ENCODE peak calls at places on chromosomes 3 and 15, in ten cellular contexts. F, W, H, G, I, J, K, B, C and S are unnamed samples.

GRCh38 chr15:73368301-73369072 is at the start of gene HCN4:
- DNase-seq in F (no peak), W (peak), H (no peak), G (no peak), I (no peak), J (no peak), K (no peak), B (no peak), C (peak), S (no peak)

GRCh38 chr3:155312781-155313180 is 19.3 kb upstream of the STRIT1 start:
- DNase-seq in F (no peak), W (no peak), H (no peak), G (no peak), I (no peak), J (no peak), K (no peak), B (no peak), C (no peak), S (no peak)

GRCh38 chr3:14397940-14398800 is 4.2 kb upstream of the SLC6A6 start:
- DNase-seq in F (no peak), W (no peak), H (no peak), G (no peak), I (no peak), J (no peak), K (no peak), B (no peak), C (no peak), S (no peak)

GRCh38 chr15:66072616-66073361 is 180.8 kb downstream of the MEGF11 start:
- DNase-seq in F (no peak), W (no peak), H (no peak), G (no peak), I (peak), J (no peak), K (no peak), B (no peak), C (no peak), S (peak)

GRCh38 chr15:22903961-22904534 is 65.6 kb downstream of the NIPA2 start:
- DNase-seq in F (no peak), W (no peak), H (no peak), G (no peak), I (no peak), J (no peak), K (no peak), B (no peak), C (peak), S (no peak)

GRCh38 chr15:77518458-77518857 is 97.8 kb downstream of the HMG20A start:
- DNase-seq in F (no peak), W (no peak), H (no peak), G (no peak), I (no peak), J (no peak), K (no peak), B (no peak), C (no peak), S (no peak)

GRCh38 chr15:33195283-33195682 is 769 bp upstream of the FMN1 start:
- DNase-seq in F (no peak), W (no peak), H (no peak), G (no peak), I (no peak), J (no peak), K (no peak), B (no peak), C (no peak), S (no peak)

GRCh38 chr3:119669906-119670570 is 7.2 kb downstream of the COX17 start:
- DNase-seq in F (no peak), W (no peak), H (no peak), G (no peak), I (no peak), J (no peak), K (no peak), B (no peak), C (no peak), S (no peak)

GRCh38 chr3:104291878-104292277 is 1074.8 kb upstream of the ALCAM start:
- DNase-seq in F (peak), W (peak), H (no peak), G (no peak), I (no peak), J (no peak), K (no peak), B (no peak), C (no peak), S (peak)

GRCh38 chr3:142281474-142281873 is 56.1 kb upstream of the GK5 start:
- DNase-seq in F (no peak), W (no peak), H (no peak), G (no peak), I (no peak), J (no peak), K (no peak), B (no peak), C (no peak), S (no peak)

GRCh38 chr3:133230191-133230590 is 169.7 kb upstream of the BFSP2 start:
- DNase-seq in F (no peak), W (no peak), H (no peak), G (no peak), I (no peak), J (no peak), K (no peak), B (no peak), C (no peak), S (no peak)

GRCh38 chr3:10017636-10018292 is 8.5 kb upstream of the FANCD2 start:
- DNase-seq in F (no peak), W (peak), H (no peak), G (no peak), I (no peak), J (no peak), K (no peak), B (no peak), C (no peak), S (no peak)

GRCh38 chr3:3084890-3085289 is 25.3 kb downstream of the IL5RA start:
- DNase-seq in F (no peak), W (no peak), H (no peak), G (no peak), I (no peak), J (no peak), K (no peak), B (no peak), C (no peak), S (no peak)

GRCh38 chr15:77066961-77067690 is 3.8 kb downstream of the TSPAN3 start:
- DNase-seq in F (no peak), W (no peak), H (no peak), G (no peak), I (no peak), J (no peak), K (no peak), B (no peak), C (no peak), S (no peak)

GRCh38 chr3:36792342-36792741 is 28.0 kb upstream of the DCLK3 start:
- DNase-seq in F (no peak), W (peak), H (no peak), G (no peak), I (no peak), J (no peak), K (no peak), B (no peak), C (no peak), S (peak)

GRCh38 chr15:25246641-25247417 is 192.0 kb downstream of the UBE3A start:
- DNase-seq in F (no peak), W (no peak), H (no peak), G (no peak), I (peak), J (peak), K (no peak), B (no peak), C (no peak), S (no peak)

GRCh38 chr3:111210866-111211564 is 139.4 kb downstream of the NECTIN3 start:
- DNase-seq in F (no peak), W (no peak), H (no peak), G (no peak), I (no peak), J (no peak), K (no peak), B (no peak), C (no peak), S (no peak)

GRCh38 chr3:22713936-22714335 is 489.2 kb upstream of the UBE2E2 start:
- DNase-seq in F (no peak), W (peak), H (no peak), G (peak), I (no peak), J (no peak), K (no peak), B (no peak), C (no peak), S (no peak)